ENCODE peak calls at places on chromosomes 12 and 14, in five cellular contexts. C is stomach, P is fibroblast of lung, T is GM23338, E is mucosa of descending colon. U is an unnamed sample.

GRCh38 chr12:121455766-121456420 is 56.0 kb downstream of the RNF34 start:
- DNase-seq in P (no peak), T (no peak), E (no peak), C (no peak), U (peak; percentile 62)

GRCh38 chr14:103442288-103442687 is 57.1 kb downstream of the MARK3 start:
- DNase-seq in E (no peak), P (peak; percentile 79), T (no peak), C (no peak), U (no peak)

GRCh38 chr14:52875707-52876106 is 75.1 kb downstream of the FERMT2 start:
- DNase-seq in P (no peak), C (no peak), E (no peak), T (no peak), U (no peak)

GRCh38 chr14:53953002-53953827 is 3.4 kb downstream of the BMP4 start:
- DNase-seq in E (peak; percentile 91), P (peak; percentile 90), C (peak; percentile 69), T (peak; percentile 86), U (peak; percentile 77)

GRCh38 chr12:87491089-87491488 is 538.1 kb downstream of the C12orf50 start:
- DNase-seq in T (no peak), E (no peak), C (no peak), P (no peak), U (no peak)

GRCh38 chr12:117047810-117048584 is 51.2 kb downstream of the TESC start:
- DNase-seq in C (no peak), T (no peak), E (no peak), P (peak; percentile 27), U (no peak)

GRCh38 chr14:66137076-66137475 is 349.1 kb upstream of the CCDC196 start:
- DNase-seq in P (no peak), E (no peak), C (no peak), T (no peak), U (no peak)

GRCh38 chr12:90999518-90999917 is 5.3 kb downstream of the EPYC start:
- DNase-seq in P (no peak), E (no peak), C (no peak), T (no peak), U (no peak)

GRCh38 chr12:89636054-89636775 is 72.4 kb downstream of the ATP2B1 start:
- DNase-seq in E (no peak), C (no peak), P (peak; percentile 47), T (no peak), U (no peak)

GRCh38 chr14:51155331-51155730 is 60.4 kb upstream of the TRIM9 start:
- DNase-seq in C (no peak), E (no peak), T (no peak), P (no peak), U (no peak)

GRCh38 chr14:64708148-64709004 is 4.2 kb downstream of the PLEKHG3 start:
- DNase-seq in E (peak; percentile 58), C (no peak), T (peak; percentile 96), P (no peak), U (peak; percentile 91)

GRCh38 chr14:64706119-64706465 is 1.9 kb downstream of the PLEKHG3 start:
- DNase-seq in P (no peak), T (no peak), C (no peak), E (no peak), U (no peak)

GRCh38 chr14:64707661-64708060 is 3.4 kb downstream of the PLEKHG3 start:
- DNase-seq in C (no peak), P (peak; percentile 60), T (no peak), E (no peak), U (no peak)

GRCh38 chr14:64705406-64706118 is 1.3 kb downstream of the PLEKHG3 start:
- DNase-seq in E (peak; percentile 54), P (no peak), C (no peak), T (no peak), U (peak; percentile 84)

GRCh38 chr14:64706552-64707193 is 2.4 kb downstream of the PLEKHG3 start:
- DNase-seq in T (peak; percentile 65), E (peak; percentile 46), P (no peak), C (no peak), U (peak; percentile 77)
- H3K4me1 ChIP-seq in T (peaks cover 56% of the 10 kb centered on the region), E (peaks cover 35% of the 10 kb centered on the region), P (peaks cover 13% of the 10 kb centered on the region), C (peaks cover 47% of the 10 kb centered on the region), U (peaks cover 24% of the 10 kb centered on the region)

GRCh38 chr14:38618514-38618913 is 362.6 kb upstream of the CLEC14A start:
- DNase-seq in E (no peak), P (no peak), T (peak; percentile 7), C (no peak), U (no peak)
- TF ChIP-seq CTCF in E (no peak), P (no peak), T (peak; percentile 36), C (no peak), U (no peak)

GRCh38 chr12:319116-319515 is 56.5 kb upstream of the SLC6A13 start:
- DNase-seq in C (no peak), T (no peak), P (peak; percentile 10), E (no peak), U (no peak)

GRCh38 chr12:325886-326285 is 63.2 kb downstream of the KDM5A start:
- DNase-seq in T (no peak), E (no peak), P (no peak), C (no peak), U (no peak)

GRCh38 chr12:321606-322326 is 59.1 kb upstream of the SLC6A13 start:
- DNase-seq in P (peak; percentile 9), C (no peak), E (no peak), T (no peak), U (no peak)

DNA sequence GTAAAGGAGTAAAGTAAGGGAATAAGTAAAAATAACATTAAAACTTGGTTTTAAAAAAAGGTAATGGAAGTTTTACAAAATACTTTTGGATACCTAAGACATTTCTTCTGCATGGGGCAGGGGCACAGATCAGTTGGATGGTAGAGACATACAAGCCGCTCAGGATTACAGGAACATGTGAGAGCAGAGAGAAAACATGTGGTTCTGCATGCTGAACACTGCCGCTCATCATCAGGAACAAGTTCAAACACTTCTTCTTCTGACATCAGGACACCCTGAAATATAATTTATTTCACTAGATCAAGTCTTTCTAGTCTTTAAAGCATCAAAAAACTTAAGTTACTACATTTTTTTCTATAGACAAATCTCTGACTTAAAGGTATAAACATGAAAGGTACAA is 60.9 kb upstream of the SLC6A13 start:
- DNase-seq in T (no peak), E (no peak), C (no peak), P (no peak), U (no peak)
- H3K36me3 ChIP-seq in T (peaks cover 29% of the 10 kb centered on the region), E (peaks cover 19% of the 10 kb centered on the region), C (peaks cover 42% of the 10 kb centered on the region), P (peaks cover 3% of the 10 kb centered on the region), U (peaks cover 90% of the 10 kb centered on the region)

GRCh38 chr12:57460457-57461325 is 1.1 kb downstream of the GLI1 start:
- DNase-seq in P (no peak), E (peak; percentile 34), T (peak; percentile 91), C (no peak), U (peak; percentile 84)
- H3K4me1 ChIP-seq in P (peaks cover 2% of the 10 kb centered on the region), E (peaks cover 27% of the 10 kb centered on the region), T (peaks cover 32% of the 10 kb centered on the region), C (peaks cover 30% of the 10 kb centered on the region), U (peaks cover 49% of the 10 kb centered on the region)

DNA sequence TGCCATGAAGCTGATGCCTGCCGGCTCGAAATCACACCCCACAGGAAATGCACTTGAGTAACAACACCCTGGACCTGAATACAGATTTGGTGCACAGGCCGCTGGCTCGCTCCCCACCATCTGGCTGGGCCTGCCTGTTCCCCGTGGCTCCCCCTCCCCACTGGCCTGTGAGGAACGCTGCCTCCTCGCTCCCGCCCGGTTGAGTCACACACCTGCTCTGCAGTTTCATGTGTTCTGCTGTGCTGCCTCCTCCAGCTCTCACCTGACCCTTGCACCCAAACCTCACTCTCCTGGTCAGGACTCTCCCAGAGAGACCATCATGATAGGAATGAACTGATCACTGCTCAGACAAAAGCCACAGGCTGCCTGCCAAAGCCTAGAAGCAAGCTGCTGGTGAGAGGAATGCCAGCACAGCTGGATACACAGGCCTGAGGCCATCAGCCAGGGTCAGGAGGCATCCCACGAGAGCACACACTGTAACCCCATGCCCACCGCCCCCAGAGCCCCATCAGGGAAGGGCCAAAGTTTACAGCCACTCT is 3.8 kb upstream of the SIVA1 start:
- DNase-seq in P (peak; percentile 36), E (peak; percentile 68), C (no peak), T (no peak), U (peak; percentile 73)
- TF ChIP-seq CTCF in P (no peak), E (no peak), C (no peak), T (no peak), U (no peak)

DNA sequence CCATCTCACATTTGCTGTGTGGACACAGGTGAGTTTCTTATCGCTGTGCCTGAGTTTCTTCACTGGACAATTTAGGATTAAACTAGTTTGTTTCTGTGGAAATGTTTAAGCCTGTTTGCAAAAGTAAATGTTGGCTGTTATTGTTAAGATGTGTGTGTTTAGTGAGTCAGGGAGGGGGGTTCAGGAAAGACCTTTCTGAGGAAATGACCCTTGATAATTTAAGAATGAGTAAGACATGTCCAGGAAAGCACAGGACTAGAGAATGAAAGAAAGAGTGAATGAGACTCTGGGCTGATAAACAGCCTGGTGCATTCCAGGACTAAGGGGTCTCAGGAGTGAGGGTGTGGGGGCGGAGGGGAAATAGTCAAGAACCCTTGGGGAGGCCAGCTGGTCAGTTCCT is 1005.2 kb downstream of the VRK1 start:
- DNase-seq in C (no peak), P (no peak), T (no peak), E (no peak), U (no peak)
- H3K36me3 ChIP-seq in C (no peaks in the 10 kb centered on the region), P (no peaks in the 10 kb centered on the region), T (no peaks in the 10 kb centered on the region), E (no peaks in the 10 kb centered on the region), U (no peaks in the 10 kb centered on the region)

GRCh38 chr14:92962031-92962830 is 39.3 kb downstream of the CHGA start:
- DNase-seq in T (no peak), C (no peak), P (no peak), E (no peak), U (peak; percentile 51)
- H3K4me1 ChIP-seq in T (no peaks in the 10 kb centered on the region), C (peaks cover 18% of the 10 kb centered on the region), P (peaks cover 5% of the 10 kb centered on the region), E (peaks cover 13% of the 10 kb centered on the region), U (no peaks in the 10 kb centered on the region)

GRCh38 chr12:104825408-104825807 is 132.7 kb downstream of the SLC41A2 start:
- DNase-seq in P (peak; percentile 18), T (peak; percentile 68), E (no peak), C (no peak), U (no peak)

GRCh38 chr12:104828015-104828414 is 130.1 kb downstream of the SLC41A2 start:
- DNase-seq in P (no peak), C (no peak), E (no peak), T (no peak), U (no peak)

GRCh38 chr12:104823985-104824441 is 134.1 kb downstream of the SLC41A2 start:
- DNase-seq in E (no peak), T (no peak), C (no peak), P (no peak), U (peak; percentile 78)

DNA sequence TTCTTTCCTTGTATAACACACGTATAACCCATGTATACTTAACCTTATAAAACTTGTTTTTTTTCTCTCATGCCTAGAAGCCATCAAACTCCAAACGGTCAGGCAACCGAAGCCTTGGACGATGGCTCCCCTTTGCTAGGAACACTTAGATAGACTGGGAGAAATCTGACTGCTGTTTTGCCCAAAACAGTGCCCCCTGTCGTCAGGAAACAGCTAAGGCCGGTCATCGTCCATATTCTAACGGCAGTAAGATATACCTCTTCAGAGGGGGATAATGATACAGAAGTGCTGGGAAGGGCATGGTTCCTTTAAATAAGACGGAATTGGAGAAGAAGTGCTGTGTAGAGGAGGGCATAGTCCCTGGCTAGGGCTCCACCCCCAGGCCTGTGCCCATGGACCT is 130.5 kb downstream of the SLC41A2 start:
- DNase-seq in P (peak; percentile 26), E (no peak), T (peak; percentile 76), C (no peak), U (no peak)
- TF ChIP-seq CTCF in P (peak; percentile 19), E (no peak), T (peak; percentile 96), C (no peak), U (peak; percentile 41)

U was measured in spleen.